ENCODE peak calls at places on chromosomes 13 and 19, in ten cellular contexts. U, I, E, Y, R, B, P, S, W and M are unnamed samples.

GRCh38 chr19:47839913-47840312 is 18.2 kb downstream of the CRX start:
- DNase-seq in I (no peak), E (no peak), S (no peak), R (no peak), B (no peak), U (no peak), Y (no peak), W (no peak), P (peak), M (no peak)

GRCh38 chr13:112905990-112906641 is 62.9 kb upstream of the MCF2L start:
- DNase-seq in I (no peak), U (no peak), E (no peak), S (no peak), P (no peak), Y (no peak), B (peak), W (no peak), R (no peak), M (no peak)

GRCh38 chr19:33199441-33200265 is 5.5 kb downstream of the LRP3 start:
- DNase-seq in B (no peak), I (no peak), U (no peak), Y (no peak), W (no peak), E (no peak), R (no peak), P (no peak), S (no peak), M (no peak)

GRCh38 chr19:7547153-7547552 is 11.6 kb downstream of the PNPLA6 start:
- DNase-seq in Y (no peak), S (no peak), B (no peak), W (no peak), I (no peak), P (no peak), U (no peak), E (no peak), R (no peak), M (no peak)

GRCh38 chr19:12365372-12366162 is at the start of gene ZNF442:
- DNase-seq in E (peak), U (peak), W (peak), P (peak), I (peak), Y (peak), R (peak), B (peak), S (peak), M (peak)

GRCh38 chr13:40769970-40770369 is 1.0 kb downstream of the MRPS31 start:
- DNase-seq in Y (no peak), W (no peak), I (no peak), E (no peak), S (no peak), R (no peak), U (no peak), B (no peak), P (no peak), M (no peak)

GRCh38 chr19:53357821-53358581 is 7.5 kb upstream of the ZNF525 start:
- DNase-seq in B (no peak), E (no peak), U (no peak), P (no peak), I (no peak), S (no peak), Y (no peak), R (no peak), W (no peak), M (no peak)

GRCh38 chr19:12782424-12783225 is 7.3 kb upstream of the HOOK2 start:
- DNase-seq in I (peak), Y (peak), U (peak), R (peak), S (no peak), W (no peak), P (peak), E (peak), B (peak), M (no peak)

GRCh38 chr13:50693755-50694154 is 149.7 kb downstream of the DLEU7 start:
- DNase-seq in R (no peak), S (no peak), B (no peak), P (peak), Y (no peak), I (no peak), U (no peak), W (no peak), E (no peak), M (no peak)

GRCh38 chr19:50510700-50511068 is 307 bp downstream of the JOSD2 start:
- DNase-seq in Y (no peak), R (no peak), E (no peak), I (no peak), P (no peak), U (no peak), W (no peak), B (no peak), S (no peak), M (no peak)

GRCh38 chr13:48896312-48896711 is 79.4 kb upstream of the FNDC3A start:
- DNase-seq in P (no peak), I (no peak), S (peak), W (peak), E (no peak), B (no peak), U (no peak), Y (no peak), R (no peak), M (no peak)

GRCh38 chr13:33057019-33057785 is 41.0 kb downstream of the KL start:
- DNase-seq in I (no peak), U (peak), R (peak), S (peak), P (no peak), Y (no peak), B (no peak), W (no peak), E (no peak), M (no peak)

GRCh38 chr13:90447735-90448103 is 899.8 kb upstream of the MIR17HG start:
- DNase-seq in S (peak), W (no peak), B (no peak), I (no peak), E (no peak), P (no peak), U (peak), Y (no peak), R (no peak), M (no peak)

GRCh38 chr13:27027086-27027667 is 144.4 kb downstream of the USP12 start:
- DNase-seq in S (no peak), P (no peak), I (no peak), R (no peak), U (no peak), E (no peak), Y (no peak), B (no peak), W (no peak), M (no peak)

GRCh38 chr13:41064493-41064892 is 3.2 kb downstream of the WBP4 start:
- DNase-seq in I (no peak), S (peak), U (no peak), P (no peak), B (no peak), W (peak), Y (no peak), E (no peak), R (no peak), M (no peak)

GRCh38 chr13:99436686-99437416 is 64.4 kb upstream of the TM9SF2 start:
- DNase-seq in S (peak), W (peak), R (peak), B (peak), P (peak), Y (peak), E (peak), U (peak), I (peak), M (no peak)

GRCh38 chr13:36685912-36686311 is 12.1 kb downstream of the SERTM1 start:
- DNase-seq in R (no peak), E (no peak), Y (no peak), W (no peak), S (no peak), U (peak), P (no peak), B (no peak), I (no peak), M (no peak)

GRCh38 chr19:30428856-30429255 is 56.7 kb downstream of the ZNF536 start:
- DNase-seq in S (no peak), B (no peak), W (no peak), E (no peak), Y (no peak), P (no peak), I (no peak), R (no peak), U (no peak), M (peak)

GRCh38 chr19:33373701-33374405 is at the start of gene CEBPG:
- DNase-seq in S (peak), B (peak), E (peak), Y (no peak), W (no peak), U (peak), R (peak), I (no peak), P (peak), M (no peak)

GRCh38 chr19:38252385-38252784 is 3.8 kb downstream of the PPP1R14A start:
- DNase-seq in E (no peak), Y (no peak), U (no peak), S (no peak), P (no peak), B (no peak), R (no peak), I (no peak), W (no peak), M (no peak)

GRCh38 chr13:30810261-30810701 is 74.9 kb downstream of the ALOX5AP start:
- DNase-seq in U (no peak), I (no peak), S (no peak), B (no peak), P (no peak), W (no peak), R (no peak), E (peak), Y (no peak), M (no peak)

GRCh38 chr13:52067237-52067636 is 42.7 kb downstream of the UTP14C start:
- DNase-seq in P (peak), B (no peak), S (no peak), W (no peak), I (no peak), E (no peak), Y (no peak), U (no peak), R (no peak), M (no peak)

GRCh38 chr19:6556480-6556879 is 25.7 kb downstream of the TNFSF9 start:
- DNase-seq in E (no peak), I (no peak), S (no peak), Y (no peak), P (no peak), U (no peak), R (no peak), W (no peak), B (no peak), M (no peak)

GRCh38 chr13:112686364-112686763 is 3.5 kb upstream of the ATP11A start:
- DNase-seq in U (no peak), I (no peak), R (no peak), Y (no peak), B (no peak), P (no peak), E (no peak), S (no peak), W (no peak), M (no peak)

GRCh38 chr19:36528194-36528920 is at the start of gene ZNF260:
- DNase-seq in S (peak), U (peak), Y (peak), W (peak), I (peak), P (peak), B (peak), R (peak), E (peak), M (peak)

GRCh38 chr13:110329798-110330461 is 22.8 kb downstream of the COL4A2 start:
- DNase-seq in P (no peak), W (no peak), E (no peak), S (no peak), I (no peak), U (no peak), R (no peak), Y (no peak), B (no peak), M (no peak)

GRCh38 chr13:94112731-94113130 is 366.8 kb downstream of the DCT start:
- DNase-seq in B (no peak), U (no peak), S (no peak), P (no peak), I (no peak), Y (no peak), W (no peak), E (no peak), R (no peak), M (no peak)
- TF ChIP-seq CTCF in B (no peak), U (peak), S (peak), P (no peak), I (no peak), Y (no peak), W (peak), E (no peak), R (no peak), M (peak)

GRCh38 chr19:45402469-45403070 is 2.3 kb downstream of the PPP1R13L start:
- DNase-seq in W (no peak), B (peak), R (peak), I (no peak), E (peak), S (no peak), P (peak), U (no peak), Y (no peak), M (no peak)
- TF ChIP-seq CTCF in W (peak), B (peak), R (peak), I (no peak), E (peak), S (peak), P (no peak), U (peak), Y (peak), M (peak)

GRCh38 chr19:4493929-4494690 is 22.0 kb downstream of the HDGFL2 start:
- DNase-seq in W (no peak), R (no peak), U (no peak), I (no peak), E (no peak), B (no peak), P (no peak), S (no peak), Y (no peak), M (peak)

GRCh38 chr19:4496304-4496703 is 22.0 kb downstream of the PLIN4 start:
- DNase-seq in B (no peak), I (no peak), Y (no peak), R (no peak), E (no peak), S (no peak), W (no peak), U (no peak), P (no peak), M (no peak)

GRCh38 chr19:4494691-4495064 is 22.6 kb downstream of the HDGFL2 start:
- DNase-seq in B (no peak), I (no peak), P (no peak), E (no peak), U (no peak), S (no peak), W (no peak), R (no peak), Y (no peak), M (no peak)

GRCh38 chr19:4493104-4493928 is 21.2 kb downstream of the HDGFL2 start:
- DNase-seq in S (no peak), B (no peak), R (no peak), Y (no peak), I (no peak), P (no peak), W (no peak), U (no peak), E (no peak), M (no peak)

DNA sequence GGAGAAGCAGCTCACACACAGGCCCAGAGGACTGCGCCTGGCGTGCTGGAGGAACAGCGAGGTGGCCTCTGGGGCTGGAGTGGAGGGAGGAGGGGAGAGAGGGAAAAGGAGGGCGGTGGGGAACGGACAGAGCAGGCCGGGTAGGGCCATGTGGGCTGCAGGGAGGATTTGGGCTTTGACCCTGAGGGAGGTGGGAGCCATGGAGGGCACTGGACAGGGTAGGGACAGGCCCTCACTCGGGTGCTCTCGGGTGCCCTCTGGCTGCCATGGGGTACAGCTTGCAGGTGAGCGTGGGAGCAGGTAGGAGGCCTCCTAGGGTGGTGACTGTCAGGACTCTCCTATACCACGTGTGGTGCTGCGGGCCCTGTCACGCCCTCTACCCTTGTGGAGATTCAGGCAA is 22.8 kb downstream of the PLIN4 start:
- DNase-seq in B (no peak), W (no peak), S (no peak), U (no peak), Y (no peak), P (no peak), I (no peak), E (no peak), R (no peak), M (no peak)
- TF ChIP-seq CTCF in B (no peak), W (no peak), S (peak), U (no peak), Y (no peak), P (no peak), I (no peak), E (no peak), R (no peak), M (peak)

GRCh38 chr19:46623915-46624502 is 880 bp downstream of the PTGIR start:
- DNase-seq in B (no peak), Y (no peak), R (no peak), I (no peak), U (no peak), W (no peak), P (no peak), E (no peak), S (no peak), M (no peak)

GRCh38 chr19:46620267-46620666 is 4.6 kb downstream of the PTGIR start:
- DNase-seq in Y (no peak), E (no peak), S (no peak), I (no peak), B (no peak), W (no peak), P (no peak), U (no peak), R (no peak), M (no peak)

GRCh38 chr19:46620716-46621115 is 4.2 kb downstream of the PTGIR start:
- DNase-seq in S (peak), P (no peak), I (no peak), W (no peak), U (no peak), E (no peak), Y (no peak), R (no peak), B (no peak), M (no peak)

GRCh38 chr19:46622118-46622446 is 2.8 kb downstream of the PTGIR start:
- DNase-seq in E (no peak), Y (no peak), R (no peak), I (no peak), W (no peak), B (no peak), P (no peak), S (no peak), U (no peak), M (no peak)

DNA sequence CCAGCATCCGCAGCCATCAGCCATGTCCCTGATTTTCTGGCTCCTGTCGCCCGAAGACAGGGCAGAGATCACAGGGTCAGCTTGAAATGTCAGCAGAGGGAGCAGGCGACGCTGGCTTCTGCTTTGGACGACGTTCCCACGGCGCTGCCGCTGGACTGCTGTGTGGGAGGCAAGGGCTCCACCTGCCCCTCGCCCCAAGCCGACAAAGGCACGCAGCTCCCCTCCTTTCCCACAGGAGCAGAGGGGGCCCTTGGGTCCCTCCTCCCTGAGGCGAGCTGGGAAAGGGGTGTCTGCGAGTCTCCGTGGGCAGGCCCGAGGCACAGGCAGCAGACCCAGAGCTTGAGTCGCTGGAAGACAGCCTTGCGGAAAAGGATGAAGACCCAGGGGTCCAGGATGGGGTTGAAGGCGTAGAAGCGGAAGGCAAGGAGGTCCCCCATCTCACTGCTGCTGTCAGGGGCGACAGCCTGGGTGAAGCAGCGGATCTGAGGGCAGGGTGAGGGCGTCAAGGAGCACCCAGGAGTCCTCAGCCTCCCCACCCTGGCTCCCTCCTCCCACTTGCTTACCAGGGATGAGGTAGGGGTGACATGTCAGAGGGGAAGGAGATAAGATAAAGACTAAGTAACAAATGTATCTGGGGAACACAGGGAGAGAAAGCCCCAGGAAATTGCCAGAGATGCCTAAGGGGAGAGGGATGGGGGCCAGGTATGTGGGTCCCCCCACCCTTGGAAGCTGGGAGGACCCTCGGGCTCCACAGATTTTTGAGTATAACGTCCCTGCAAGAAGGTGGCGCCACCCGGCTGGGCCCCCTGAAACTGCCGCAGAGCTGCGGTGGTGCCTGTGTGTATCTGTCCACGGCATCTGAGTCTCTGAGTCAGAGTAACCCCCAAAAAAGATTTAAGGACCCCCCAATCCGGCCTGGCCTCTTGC is 3.4 kb downstream of the PTGIR start:
- DNase-seq in E (no peak), Y (no peak), W (no peak), R (no peak), P (no peak), B (peak), U (no peak), I (no peak), S (no peak), M (no peak)
- TF ChIP-seq CTCF in E (no peak), Y (peak), W (peak), R (no peak), P (peak), B (no peak), U (peak), I (no peak), S (peak), M (peak)

GRCh38 chr19:1247747-1248453 is 483 bp upstream of the MIDN start:
- DNase-seq in R (peak), U (peak), P (no peak), W (no peak), I (peak), S (peak), E (peak), Y (no peak), B (peak), M (no peak)
- TF ChIP-seq CTCF in R (no peak), U (peak), P (peak), W (peak), I (no peak), S (peak), E (no peak), Y (no peak), B (peak), M (no peak)

GRCh38 chr13:43764349-43764748 is 22.4 kb downstream of the ENOX1 start:
- DNase-seq in R (no peak), Y (no peak), B (no peak), U (no peak), I (no peak), S (no peak), E (no peak), W (no peak), P (no peak), M (no peak)
- TF ChIP-seq CTCF in R (no peak), Y (no peak), B (no peak), U (no peak), I (no peak), S (no peak), E (no peak), W (no peak), P (no peak), M (no peak)

DNA sequence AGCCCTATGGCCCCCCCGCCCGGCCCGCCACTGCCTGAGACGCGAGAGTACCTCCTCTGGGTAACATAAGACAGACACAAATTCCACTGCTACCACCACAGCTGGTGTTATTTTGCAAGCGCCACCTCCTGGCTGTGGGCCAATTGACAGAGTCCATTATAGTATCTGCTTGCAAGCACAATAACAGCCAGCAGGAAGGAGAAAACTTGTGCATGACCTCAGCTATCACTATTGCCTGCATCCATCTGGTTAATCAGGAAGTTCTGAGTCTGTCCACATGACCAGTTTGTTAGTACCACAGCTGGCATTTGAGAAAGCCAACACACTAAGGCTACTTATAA is 25.3 kb upstream of the OR10H2 start:
- DNase-seq in R (no peak), E (peak), S (no peak), I (peak), B (peak), Y (no peak), U (peak), P (no peak), W (no peak), M (no peak)
- TF ChIP-seq CTCF in R (no peak), E (no peak), S (no peak), I (no peak), B (no peak), Y (no peak), U (no peak), P (no peak), W (no peak), M (no peak)

GRCh38 chr13:82477436-82477835 is 1404.8 kb downstream of the SLITRK1 start:
- DNase-seq in R (no peak), W (no peak), U (no peak), S (no peak), B (no peak), P (peak), Y (no peak), I (no peak), E (no peak), M (no peak)

DNA sequence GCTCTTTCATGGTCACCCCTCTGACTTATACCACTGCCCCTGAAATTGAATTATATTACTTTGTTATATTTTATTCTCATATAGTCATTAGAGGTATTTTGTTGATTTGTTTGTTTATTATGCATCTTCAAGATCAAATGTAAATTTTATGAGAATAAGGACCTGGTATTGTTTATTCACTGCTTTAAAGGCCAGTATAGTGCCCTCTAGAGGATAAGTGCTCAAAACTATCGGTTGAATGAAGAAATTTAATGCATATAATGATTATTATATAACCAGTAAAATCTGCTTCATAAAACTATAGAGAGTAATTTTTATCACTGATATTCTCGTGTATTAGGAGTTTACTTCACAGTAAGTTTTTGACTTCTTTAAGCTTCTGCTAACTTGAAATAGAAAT is 1401.9 kb downstream of the SLITRK1 start:
- DNase-seq in B (no peak), W (no peak), P (peak), S (peak), R (no peak), Y (no peak), U (peak), I (no peak), E (no peak), M (no peak)
- TF ChIP-seq CTCF in B (no peak), W (peak), P (no peak), S (peak), R (peak), Y (no peak), U (peak), I (no peak), E (no peak), M (peak)